ENCODE peak calls at places on chromosomes 12 and 14, in six cellular contexts. F is nephron progenitor cell; C is activated CD4-positive, alpha-beta T cell treated with anti-CD3 and anti-CD28 coated beads, Interleukin-2, amount 10 ng/mL, durations not matched to agents 24 days and 14 days; T is NCI-H1105 treated with DMSO at 0.1 percent for 48 hours; N is activated naive CD8-positive, alpha-beta T cell treated with anti-CD3 and anti-CD28 coated beads, Interleukin-2, amount 50 U/mL, for 24 hours; K is A172. W is an unnamed sample.

GRCh38 chr14:96393292-96393691 is 1.4 kb downstream of the AK7 start:
- DNase-seq in N (no peak), K (no peak), T (no peak), C (peak), F (no peak), W (no peak)

GRCh38 chr12:42482086-42482819 is 107.3 kb downstream of the PRICKLE1 start:
- DNase-seq in T (peak), F (no peak), C (no peak), N (no peak), K (peak), W (no peak)

GRCh38 chr12:115455268-115455681 is 771.3 kb upstream of the TBX3 start:
- DNase-seq in K (no peak), C (no peak), N (no peak), F (no peak), T (peak), W (no peak)

GRCh38 chr12:103956515-103957027 is 9.1 kb upstream of the TDG start:
- DNase-seq in N (no peak), F (no peak), C (no peak), T (peak), K (no peak), W (no peak)

GRCh38 chr12:11623382-11623781 is 26.1 kb upstream of the ETV6 start:
- DNase-seq in F (no peak), C (no peak), K (no peak), N (no peak), T (no peak), W (no peak)

GRCh38 chr12:117034249-117034648 is 65.0 kb downstream of the TESC start:
- DNase-seq in C (no peak), F (no peak), K (no peak), N (no peak), T (peak), W (no peak)

GRCh38 chr14:55152052-55152753 is 23.2 kb downstream of the LGALS3 start:
- DNase-seq in N (no peak), T (no peak), F (no peak), C (no peak), K (no peak), W (no peak)

GRCh38 chr12:27243804-27244679 is at the start of gene STK38L:
- DNase-seq in N (peak), C (peak), T (peak), F (peak), K (peak), W (peak)

GRCh38 chr12:124365726-124366430 is 71.0 kb downstream of the RFLNA start:
- DNase-seq in C (no peak), T (no peak), K (no peak), F (no peak), N (no peak), W (no peak)

GRCh38 chr12:39619316-39619659 is 315 bp downstream of the ABCD2 start:
- DNase-seq in F (no peak), K (no peak), N (peak), C (peak), T (peak), W (peak)

GRCh38 chr14:100694579-100695422 is 31.9 kb upstream of the DLK1 start:
- DNase-seq in F (no peak), K (no peak), N (no peak), T (no peak), C (no peak), W (no peak)

GRCh38 chr12:65368071-65368470 is 89.6 kb downstream of the MSRB3 start:
- DNase-seq in T (no peak), K (no peak), C (no peak), N (no peak), F (no peak), W (no peak)

GRCh38 chr12:74646831-74647230 is 109.2 kb downstream of the ATXN7L3B start:
- DNase-seq in K (peak), N (no peak), T (peak), F (no peak), C (no peak), W (no peak)

GRCh38 chr12:57461326-57461903 is 1.8 kb downstream of the GLI1 start:
- DNase-seq in T (no peak), N (peak), F (peak), K (peak), C (peak), W (no peak)

GRCh38 chr12:11621797-11622423 is 27.6 kb upstream of the ETV6 start:
- DNase-seq in F (no peak), T (no peak), C (peak), N (peak), K (peak), W (no peak)

GRCh38 chr14:39956372-39956771 is 524.1 kb upstream of the FBXO33 start:
- DNase-seq in C (no peak), N (no peak), K (no peak), F (no peak), T (no peak), W (no peak)

GRCh38 chr14:71362282-71362681 is 455.0 kb downstream of the PCNX1 start:
- DNase-seq in F (no peak), K (no peak), C (no peak), T (no peak), N (no peak), W (no peak)